ENCODE peak calls at places on chromosome 2, in eight cellular contexts. One of them, this sample, is unnamed.
A peak's percentile ranks its signal among the peaks of the same experiment; 100 is the strongest.

GRCh38 chr2:220036431-220036830 is 409.0 kb downstream of the SLC4A3 start:
- DNase-seq in AG09319: no peak
- DNase-seq in endothelial cell: no peak
- DNase-seq in SK-MEL-5: no peak
- DNase-seq in A549: no peak
- DNase-seq in colonic mucosa: no peak
- DNase-seq in NCI-H1436 treated with DMSO at 0.1 percent for 48 hours: no peak
- DNase-seq in T-helper 9 cell: no peak
- DNase-seq in this sample: no peak

GRCh38 chr2:156110890-156111289 is 221.6 kb downstream of the NR4A2 start:
- DNase-seq in NCI-H1436 treated with DMSO at 0.1 percent for 48 hours: no peak
- DNase-seq in A549: no peak
- DNase-seq in SK-MEL-5: peak; percentile 66
- DNase-seq in colonic mucosa: peak; percentile 45
- DNase-seq in AG09319: no peak
- DNase-seq in T-helper 9 cell: no peak
- DNase-seq in endothelial cell: peak; percentile 51
- DNase-seq in this sample: peak; percentile 10

GRCh38 chr2:121519732-121520640 is 10.7 kb upstream of the RNU4ATAC start:
- DNase-seq in AG09319: no peak
- DNase-seq in colonic mucosa: no peak
- DNase-seq in NCI-H1436 treated with DMSO at 0.1 percent for 48 hours: no peak
- DNase-seq in A549: no peak
- DNase-seq in SK-MEL-5: peak; percentile 97
- DNase-seq in endothelial cell: no peak
- DNase-seq in T-helper 9 cell: no peak
- DNase-seq in this sample: no peak

GRCh38 chr2:102020596-102021170 is 28.9 kb downstream of the IL1R2 start:
- DNase-seq in NCI-H1436 treated with DMSO at 0.1 percent for 48 hours: no peak
- DNase-seq in endothelial cell: peak; percentile 91
- DNase-seq in A549: peak; percentile 53
- DNase-seq in T-helper 9 cell: peak; percentile 79
- DNase-seq in colonic mucosa: peak; percentile 89
- DNase-seq in SK-MEL-5: peak; percentile 74
- DNase-seq in AG09319: peak; percentile 70
- DNase-seq in this sample: peak; percentile 90

GRCh38 chr2:133600231-133600630 is 32.0 kb upstream of the NCKAP5 start:
- DNase-seq in AG09319: no peak
- DNase-seq in A549: no peak
- DNase-seq in colonic mucosa: no peak
- DNase-seq in endothelial cell: no peak
- DNase-seq in NCI-H1436 treated with DMSO at 0.1 percent for 48 hours: no peak
- DNase-seq in T-helper 9 cell: no peak
- DNase-seq in SK-MEL-5: peak; percentile 75
- DNase-seq in this sample: no peak

GRCh38 chr2:8298783-8299182 is 383.1 kb upstream of the ID2 start:
- DNase-seq in SK-MEL-5: no peak
- DNase-seq in NCI-H1436 treated with DMSO at 0.1 percent for 48 hours: no peak
- DNase-seq in colonic mucosa: peak; percentile 36
- DNase-seq in T-helper 9 cell: no peak
- DNase-seq in AG09319: no peak
- DNase-seq in endothelial cell: no peak
- DNase-seq in A549: no peak
- DNase-seq in this sample: no peak

GRCh38 chr2:39642054-39642742 is 23.5 kb upstream of the TMEM178A start:
- DNase-seq in SK-MEL-5: peak; percentile 97
- DNase-seq in NCI-H1436 treated with DMSO at 0.1 percent for 48 hours: no peak
- DNase-seq in T-helper 9 cell: no peak
- DNase-seq in colonic mucosa: no peak
- DNase-seq in endothelial cell: no peak
- DNase-seq in A549: no peak
- DNase-seq in AG09319: no peak
- DNase-seq in this sample: no peak

GRCh38 chr2:60556998-60557955 is 3.8 kb upstream of the BCL11A start:
- DNase-seq in T-helper 9 cell: no peak
- DNase-seq in AG09319: no peak
- DNase-seq in NCI-H1436 treated with DMSO at 0.1 percent for 48 hours: no peak
- DNase-seq in A549: no peak
- DNase-seq in endothelial cell: no peak
- DNase-seq in colonic mucosa: no peak
- DNase-seq in SK-MEL-5: no peak
- DNase-seq in this sample: peak; percentile 44

GRCh38 chr2:9392895-9393757 is 30.2 kb downstream of the ITGB1BP1 start:
- DNase-seq in AG09319: no peak
- DNase-seq in SK-MEL-5: no peak
- DNase-seq in colonic mucosa: no peak
- DNase-seq in T-helper 9 cell: no peak
- DNase-seq in endothelial cell: peak; percentile 35
- DNase-seq in NCI-H1436 treated with DMSO at 0.1 percent for 48 hours: no peak
- DNase-seq in A549: no peak
- DNase-seq in this sample: peak; percentile 60

GRCh38 chr2:16244966-16245320 is 304.6 kb downstream of the MYCN start:
- DNase-seq in AG09319: no peak
- DNase-seq in NCI-H1436 treated with DMSO at 0.1 percent for 48 hours: no peak
- DNase-seq in endothelial cell: no peak
- DNase-seq in colonic mucosa: no peak
- DNase-seq in SK-MEL-5: no peak
- DNase-seq in T-helper 9 cell: no peak
- DNase-seq in A549: no peak
- DNase-seq in this sample: no peak

GRCh38 chr2:96914332-96914731 is 44.5 kb upstream of the SEMA4C start:
- DNase-seq in colonic mucosa: no peak
- DNase-seq in AG09319: no peak
- DNase-seq in SK-MEL-5: no peak
- DNase-seq in T-helper 9 cell: no peak
- DNase-seq in A549: no peak
- DNase-seq in NCI-H1436 treated with DMSO at 0.1 percent for 48 hours: no peak
- DNase-seq in endothelial cell: no peak
- DNase-seq in this sample: no peak

GRCh38 chr2:127576433-127577207 is 41.1 kb downstream of the MYO7B start:
- DNase-seq in colonic mucosa: peak; percentile 16
- DNase-seq in SK-MEL-5: no peak
- DNase-seq in AG09319: peak; percentile 38
- DNase-seq in A549: no peak
- DNase-seq in NCI-H1436 treated with DMSO at 0.1 percent for 48 hours: no peak
- DNase-seq in T-helper 9 cell: no peak
- DNase-seq in endothelial cell: no peak
- DNase-seq in this sample: peak; percentile 40

GRCh38 chr2:144237845-144238637 is 281.9 kb downstream of the ZEB2 start:
- DNase-seq in T-helper 9 cell: no peak
- DNase-seq in endothelial cell: no peak
- DNase-seq in NCI-H1436 treated with DMSO at 0.1 percent for 48 hours: no peak
- DNase-seq in SK-MEL-5: no peak
- DNase-seq in colonic mucosa: no peak
- DNase-seq in A549: no peak
- DNase-seq in AG09319: no peak
- DNase-seq in this sample: no peak

GRCh38 chr2:237262838-237263771 is 150.9 kb downstream of the COL6A3 start:
- DNase-seq in SK-MEL-5: no peak
- DNase-seq in T-helper 9 cell: no peak
- DNase-seq in A549: no peak
- DNase-seq in endothelial cell: no peak
- DNase-seq in NCI-H1436 treated with DMSO at 0.1 percent for 48 hours: no peak
- DNase-seq in colonic mucosa: no peak
- DNase-seq in AG09319: no peak
- DNase-seq in this sample: no peak

GRCh38 chr2:25521665-25522387 is 151.6 kb downstream of the DTNB start:
- DNase-seq in A549: peak; percentile 28
- DNase-seq in SK-MEL-5: peak; percentile 94
- DNase-seq in AG09319: peak; percentile 63
- DNase-seq in endothelial cell: peak; percentile 9
- DNase-seq in T-helper 9 cell: no peak
- DNase-seq in NCI-H1436 treated with DMSO at 0.1 percent for 48 hours: peak; percentile 18
- DNase-seq in colonic mucosa: peak; percentile 59
- DNase-seq in this sample: no peak

GRCh38 chr2:96413067-96413722 is 77.6 kb downstream of the NCAPH start:
- DNase-seq in T-helper 9 cell: no peak
- DNase-seq in A549: no peak
- DNase-seq in colonic mucosa: peak; percentile 71
- DNase-seq in NCI-H1436 treated with DMSO at 0.1 percent for 48 hours: no peak
- DNase-seq in SK-MEL-5: peak; percentile 62
- DNase-seq in endothelial cell: no peak
- DNase-seq in AG09319: no peak
- DNase-seq in this sample: no peak

GRCh38 chr2:135916232-135916631 is 40.0 kb upstream of the MCM6 start:
- DNase-seq in AG09319: peak; percentile 3
- DNase-seq in endothelial cell: no peak
- DNase-seq in T-helper 9 cell: no peak
- DNase-seq in A549: peak; percentile 6
- DNase-seq in SK-MEL-5: peak; percentile 46
- DNase-seq in colonic mucosa: no peak
- DNase-seq in NCI-H1436 treated with DMSO at 0.1 percent for 48 hours: no peak
- DNase-seq in this sample: no peak

GRCh38 chr2:17571681-17572080 is 31.2 kb downstream of the VSNL1 start:
- DNase-seq in colonic mucosa: no peak
- DNase-seq in NCI-H1436 treated with DMSO at 0.1 percent for 48 hours: no peak
- DNase-seq in SK-MEL-5: no peak
- DNase-seq in endothelial cell: no peak
- DNase-seq in AG09319: no peak
- DNase-seq in A549: no peak
- DNase-seq in T-helper 9 cell: no peak
- DNase-seq in this sample: no peak

GRCh38 chr2:68900496-68901198 is 29.4 kb upstream of the BMP10 start:
- DNase-seq in T-helper 9 cell: no peak
- DNase-seq in SK-MEL-5: peak; percentile 54
- DNase-seq in endothelial cell: no peak
- DNase-seq in colonic mucosa: no peak
- DNase-seq in NCI-H1436 treated with DMSO at 0.1 percent for 48 hours: no peak
- DNase-seq in A549: no peak
- DNase-seq in AG09319: no peak
- DNase-seq in this sample: no peak

GRCh38 chr2:38871432-38871831 is 4.3 kb downstream of the DHX57 start:
- DNase-seq in AG09319: no peak
- DNase-seq in colonic mucosa: no peak
- DNase-seq in NCI-H1436 treated with DMSO at 0.1 percent for 48 hours: no peak
- DNase-seq in T-helper 9 cell: no peak
- DNase-seq in SK-MEL-5: no peak
- DNase-seq in A549: no peak
- DNase-seq in endothelial cell: no peak
- DNase-seq in this sample: no peak

GRCh38 chr2:28469304-28469703 is 26.6 kb upstream of the PLB1 start:
- DNase-seq in A549: no peak
- DNase-seq in SK-MEL-5: no peak
- DNase-seq in AG09319: no peak
- DNase-seq in NCI-H1436 treated with DMSO at 0.1 percent for 48 hours: no peak
- DNase-seq in T-helper 9 cell: no peak
- DNase-seq in endothelial cell: no peak
- DNase-seq in colonic mucosa: no peak
- DNase-seq in this sample: no peak

GRCh38 chr2:164905307-164905706 is 50.0 kb downstream of the SLC38A11 start:
- DNase-seq in T-helper 9 cell: no peak
- DNase-seq in AG09319: no peak
- DNase-seq in endothelial cell: no peak
- DNase-seq in A549: no peak
- DNase-seq in NCI-H1436 treated with DMSO at 0.1 percent for 48 hours: no peak
- DNase-seq in colonic mucosa: no peak
- DNase-seq in SK-MEL-5: no peak
- DNase-seq in this sample: no peak

GRCh38 chr2:224366269-224366668 is 35.6 kb downstream of the FAM124B start:
- DNase-seq in T-helper 9 cell: no peak
- DNase-seq in SK-MEL-5: no peak
- DNase-seq in A549: no peak
- DNase-seq in colonic mucosa: no peak
- DNase-seq in AG09319: no peak
- DNase-seq in NCI-H1436 treated with DMSO at 0.1 percent for 48 hours: no peak
- DNase-seq in endothelial cell: no peak
- DNase-seq in this sample: no peak

GRCh38 chr2:17752892-17753802 is 463 bp downstream of the SMC6 start:
- DNase-seq in SK-MEL-5: peak; percentile 25
- DNase-seq in AG09319: no peak
- DNase-seq in NCI-H1436 treated with DMSO at 0.1 percent for 48 hours: no peak
- DNase-seq in A549: peak; percentile 53
- DNase-seq in T-helper 9 cell: peak; percentile 31
- DNase-seq in endothelial cell: peak; percentile 60
- DNase-seq in colonic mucosa: peak; percentile 57
- DNase-seq in this sample: peak; percentile 71